ENCODE peak calls at places on chromosomes 11 and 22, in six cellular contexts. One of them, this sample, is unnamed.

GRCh38 chr22:47393191-47393590 is 630.7 kb downstream of the TBC1D22A start:
- DNase-seq in activated gamma-delta T cell: no peak
- DNase-seq in CD4-positive, alpha-beta T cell: no peak
- DNase-seq in naive thymus-derived CD8-positive, alpha-beta T cell: no peak
- DNase-seq in NB4: no peak
- DNase-seq in spleen: peak; percentile 49
- DNase-seq in this sample: no peak

GRCh38 chr22:44391481-44392445 is 79.0 kb upstream of the SHISAL1 start:
- DNase-seq in activated gamma-delta T cell: no peak
- DNase-seq in CD4-positive, alpha-beta T cell: no peak
- DNase-seq in naive thymus-derived CD8-positive, alpha-beta T cell: no peak
- DNase-seq in NB4: no peak
- DNase-seq in spleen: peak; percentile 47
- DNase-seq in this sample: no peak

GRCh38 chr11:72681226-72682153 is 7.3 kb upstream of the PDE2A start:
- DNase-seq in activated gamma-delta T cell: no peak
- DNase-seq in CD4-positive, alpha-beta T cell: no peak
- DNase-seq in naive thymus-derived CD8-positive, alpha-beta T cell: no peak
- DNase-seq in NB4: peak; percentile 20
- DNase-seq in spleen: no peak
- DNase-seq in this sample: no peak

GRCh38 chr11:107583629-107584195 is 7.2 kb upstream of the ELMOD1 start:
- DNase-seq in activated gamma-delta T cell: no peak
- DNase-seq in CD4-positive, alpha-beta T cell: no peak
- DNase-seq in naive thymus-derived CD8-positive, alpha-beta T cell: no peak
- DNase-seq in NB4: no peak
- DNase-seq in spleen: no peak
- DNase-seq in this sample: no peak

GRCh38 chr11:114147389-114148382 is 88.2 kb downstream of the ZBTB16 start:
- DNase-seq in activated gamma-delta T cell: no peak
- DNase-seq in CD4-positive, alpha-beta T cell: no peak
- DNase-seq in naive thymus-derived CD8-positive, alpha-beta T cell: no peak
- DNase-seq in NB4: peak; percentile 61
- DNase-seq in spleen: no peak
- DNase-seq in this sample: no peak

GRCh38 chr11:123292647-123293046 is 97.6 kb upstream of the CLMP start:
- DNase-seq in activated gamma-delta T cell: no peak
- DNase-seq in CD4-positive, alpha-beta T cell: no peak
- DNase-seq in naive thymus-derived CD8-positive, alpha-beta T cell: no peak
- DNase-seq in NB4: no peak
- DNase-seq in spleen: no peak
- DNase-seq in this sample: no peak

GRCh38 chr11:106177311-106177710 is 99.8 kb downstream of the AASDHPPT start:
- DNase-seq in activated gamma-delta T cell: no peak
- DNase-seq in CD4-positive, alpha-beta T cell: no peak
- DNase-seq in naive thymus-derived CD8-positive, alpha-beta T cell: no peak
- DNase-seq in NB4: peak; percentile 19
- DNase-seq in spleen: no peak
- DNase-seq in this sample: no peak

GRCh38 chr11:132186193-132186592 is 815.8 kb downstream of the NTM start:
- DNase-seq in activated gamma-delta T cell: no peak
- DNase-seq in CD4-positive, alpha-beta T cell: no peak
- DNase-seq in naive thymus-derived CD8-positive, alpha-beta T cell: no peak
- DNase-seq in NB4: no peak
- DNase-seq in spleen: no peak
- DNase-seq in this sample: no peak

GRCh38 chr11:106524446-106524845 is 447.0 kb downstream of the AASDHPPT start:
- DNase-seq in activated gamma-delta T cell: no peak
- DNase-seq in CD4-positive, alpha-beta T cell: no peak
- DNase-seq in naive thymus-derived CD8-positive, alpha-beta T cell: no peak
- DNase-seq in NB4: no peak
- DNase-seq in spleen: no peak
- DNase-seq in this sample: no peak

GRCh38 chr22:49897015-49897684 is 21.1 kb downstream of the ALG12 start:
- DNase-seq in activated gamma-delta T cell: no peak
- DNase-seq in CD4-positive, alpha-beta T cell: no peak
- DNase-seq in naive thymus-derived CD8-positive, alpha-beta T cell: no peak
- DNase-seq in NB4: no peak
- DNase-seq in spleen: no peak
- DNase-seq in this sample: no peak